ENCODE peak calls at places on chromosomes 3 and 15, in nine cellular contexts. Z is uterus; V is CD8-positive, alpha-beta memory T cell; S is aorta; O is lung; E is K562; F is GM12878; N is adrenal gland; P is MM.1S. W is an unnamed sample. For H3K9me3, the result is how much of the 10 kb centered on the place peaks cover.

GRCh38 chr15:38563723-38564519 is 693 bp downstream of the RASGRP1 start:
- DNase-seq in Z (peak), V (peak), S (peak), O (peak), E (peak), F (no peak), N (peak), P (peak), W (peak)

GRCh38 chr15:52011711-52012144 is 7.3 kb upstream of the MAPK6 start:
- DNase-seq in Z (no peak), V (no peak), S (no peak), O (no peak), E (no peak), F (no peak), N (no peak), P (no peak), W (no peak)

GRCh38 chr3:140242818-140243276 is 307.9 kb downstream of the CLSTN2 start:
- DNase-seq in Z (no peak), V (no peak), S (no peak), O (no peak), E (no peak), F (no peak), N (no peak), P (no peak), W (no peak)

GRCh38 chr3:68089572-68089991 is 435.2 kb upstream of the SUCLG2 start:
- DNase-seq in Z (no peak), V (no peak), S (no peak), O (no peak), E (no peak), F (no peak), N (no peak), P (no peak), W (no peak)

GRCh38 chr15:98794754-98795153 is 146.4 kb downstream of the IGF1R start:
- DNase-seq in Z (no peak), V (no peak), S (no peak), O (no peak), E (no peak), F (no peak), N (peak), P (no peak), W (no peak)

GRCh38 chr15:77862651-77863104 is 214.8 kb downstream of the TBC1D2B start:
- DNase-seq in Z (peak), V (no peak), S (no peak), O (no peak), E (no peak), F (no peak), N (no peak), P (no peak), W (no peak)

GRCh38 chr3:72453686-72454085 is 394.6 kb downstream of the SHQ1 start:
- DNase-seq in Z (no peak), V (no peak), S (no peak), O (no peak), E (no peak), F (no peak), N (no peak), P (no peak), W (no peak)

GRCh38 chr15:57684491-57685184 is 21.9 kb upstream of the POLR2M start:
- DNase-seq in Z (peak), V (no peak), S (no peak), O (no peak), E (no peak), F (no peak), N (no peak), P (no peak), W (no peak)

GRCh38 chr15:70513818-70514217 is 249.5 kb downstream of the UACA start:
- DNase-seq in Z (no peak), V (no peak), S (no peak), O (no peak), E (no peak), F (no peak), N (no peak), P (no peak), W (no peak)

GRCh38 chr15:101273534-101273933 is 3.8 kb downstream of the SELENOS start:
- DNase-seq in Z (no peak), V (no peak), S (no peak), O (no peak), E (no peak), F (no peak), N (no peak), P (no peak), W (no peak)

GRCh38 chr15:78455749-78456148 is 17.7 kb downstream of the IREB2 start:
- DNase-seq in Z (no peak), V (no peak), S (no peak), O (no peak), E (no peak), F (no peak), N (peak), P (no peak), W (no peak)

GRCh38 chr15:73273181-73274002 is 95.4 kb downstream of the HCN4 start:
- DNase-seq in Z (peak), V (no peak), S (no peak), O (peak), E (peak), F (no peak), N (peak), P (peak), W (peak)

DNA sequence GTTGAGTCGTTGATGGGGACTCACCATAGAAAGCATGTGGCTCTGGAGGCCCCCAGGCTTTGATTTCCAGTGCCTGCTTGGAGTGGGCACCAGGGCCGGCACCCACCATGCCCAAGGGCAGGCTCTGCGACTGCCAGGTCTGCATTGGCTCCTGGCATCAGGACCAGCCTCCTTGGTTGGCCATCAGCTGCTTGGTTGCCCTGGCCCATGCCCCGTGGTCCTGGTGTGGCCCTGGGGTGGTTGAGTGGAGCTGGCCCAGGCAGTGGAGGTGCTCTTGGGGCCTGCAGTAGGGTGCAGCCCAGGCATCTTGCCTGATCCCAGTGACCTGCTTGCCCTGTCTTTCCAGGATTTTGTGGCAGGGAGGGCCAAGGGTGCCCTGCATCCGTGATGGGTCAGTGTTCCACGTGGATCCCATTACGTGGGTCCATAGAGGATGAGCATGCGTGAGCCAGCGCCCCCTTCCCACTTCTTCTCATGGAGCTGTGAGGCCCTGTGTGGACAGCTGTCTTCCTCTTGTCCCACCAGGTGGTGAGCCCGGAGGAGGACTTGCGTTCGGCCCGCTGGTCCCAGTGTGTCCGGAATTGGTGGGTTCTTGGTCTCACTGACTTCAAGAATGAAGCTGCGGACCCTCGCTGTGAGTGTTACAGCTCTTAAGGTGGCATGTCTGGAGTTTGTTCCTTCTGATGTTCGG is 187.0 kb downstream of the UBE3A start:
- DNase-seq in Z (no peak), V (no peak), S (peak), O (no peak), E (no peak), F (no peak), N (no peak), P (no peak), W (no peak)
- H3K9me3 ChIP-seq in Z (under half), V (under half), S (under half), O (under half), E (under half), F (under half), N (under half), P (under half), W (under half)

GRCh38 chr3:5543047-5543446 is 355.5 kb downstream of the EDEM1 start:
- DNase-seq in Z (no peak), V (no peak), S (no peak), O (no peak), E (no peak), F (no peak), N (no peak), P (no peak), W (no peak)
- H3K9me3 ChIP-seq in Z (under half), V (under half), S (under half), O (under half), E (under half), F (under half), N (under half), P (under half), W (under half)

GRCh38 chr3:138549578-138549977 is 44.5 kb downstream of the CEP70 start:
- DNase-seq in Z (no peak), V (no peak), S (no peak), O (no peak), E (no peak), F (no peak), N (no peak), P (no peak), W (no peak)
- H3K9me3 ChIP-seq in Z (under half), V (under half), S (under half), O (under half), E (under half), F (under half), N (under half), P (under half), W (under half)

GRCh38 chr15:25175789-25176615 is 221.2 kb downstream of the SNRPN start:
- DNase-seq in Z (peak), V (no peak), S (peak), O (peak), E (no peak), F (no peak), N (no peak), P (no peak), W (no peak)
- H3K9me3 ChIP-seq in Z (under half), V (under half), S (under half), O (under half), E (under half), F (under half), N (under half), P (under half), W (under half)

GRCh38 chr3:43262194-43262593 is 24.1 kb upstream of the SNRK start:
- DNase-seq in Z (no peak), V (no peak), S (no peak), O (no peak), E (no peak), F (no peak), N (no peak), P (no peak), W (no peak)
- H3K9me3 ChIP-seq in Z (under half), V (under half), S (under half), O (under half), E (under half), F (under half), N (under half), P (under half), W (under half)

W was measured in T-helper 17 cell.